ENCODE peak calls at places on chromosomes 7 and 10, in ten cellular contexts. Q is GM04504, B is breast epithelium, T is GF-D8, V is NCI-H748 treated with DMSO at 0.1 percent for 48 hours, R is astrocyte of the cerebellum, A is H7, X is H54, S is activated gamma-delta T cell, K is lung. P is an unnamed sample.

GRCh38 chr10:20622522-20623270 is 274.4 kb downstream of the NEBL start:
- DNase-seq in Q (peak), B (no peak), T (no peak), V (peak), R (peak), A (no peak), X (no peak), S (no peak), K (no peak), P (no peak)

GRCh38 chr7:1674161-1675035 is 4.3 kb downstream of the ELFN1 start:
- DNase-seq in Q (no peak), B (peak), T (no peak), V (no peak), R (no peak), A (peak), X (no peak), S (no peak), K (no peak), P (no peak)

GRCh38 chr10:113412161-113412560 is 140.7 kb upstream of the HABP2 start:
- DNase-seq in Q (no peak), B (no peak), T (no peak), V (no peak), R (no peak), A (no peak), X (no peak), S (no peak), K (no peak), P (no peak)

GRCh38 chr10:37803269-37803668 is 54.1 kb downstream of the ZNF248 start:
- DNase-seq in Q (no peak), B (no peak), T (no peak), V (no peak), R (no peak), A (no peak), X (no peak), S (no peak), K (no peak), P (no peak)

GRCh38 chr7:133504825-133505224 is 251.9 kb downstream of the EXOC4 start:
- DNase-seq in Q (no peak), B (no peak), T (no peak), V (no peak), R (no peak), A (no peak), X (no peak), S (no peak), K (no peak), P (no peak)

GRCh38 chr10:88194961-88195367 is 331.5 kb downstream of the PTEN start:
- DNase-seq in Q (no peak), B (no peak), T (no peak), V (no peak), R (no peak), A (no peak), X (no peak), S (no peak), K (no peak), P (no peak)

GRCh38 chr10:117130346-117130745 is 7.7 kb downstream of the VAX1 start:
- DNase-seq in Q (no peak), B (no peak), T (no peak), V (no peak), R (no peak), A (peak), X (no peak), S (no peak), K (no peak), P (no peak)

GRCh38 chr10:108684431-108684830 is 1238.9 kb downstream of the XPNPEP1 start:
- DNase-seq in Q (no peak), B (no peak), T (no peak), V (no peak), R (peak), A (no peak), X (no peak), S (no peak), K (no peak), P (no peak)

GRCh38 chr7:129553861-129554530 is 51.7 kb downstream of the SMKR1 start:
- DNase-seq in Q (peak), B (no peak), T (no peak), V (peak), R (peak), A (no peak), X (peak), S (no peak), K (no peak), P (no peak)

GRCh38 chr10:77867124-77867715 is 59.3 kb downstream of the DLG5 start:
- DNase-seq in Q (no peak), B (no peak), T (no peak), V (no peak), R (no peak), A (no peak), X (no peak), S (no peak), K (no peak), P (no peak)

GRCh38 chr10:77163670-77164348 is 473.8 kb downstream of the KCNMA1 start:
- DNase-seq in Q (peak), B (peak), T (no peak), V (no peak), R (peak), A (no peak), X (peak), S (no peak), K (no peak), P (peak)

GRCh38 chr7:88985309-88985708 is 189.8 kb upstream of the TEX47 start:
- DNase-seq in Q (no peak), B (no peak), T (no peak), V (no peak), R (no peak), A (no peak), X (no peak), S (no peak), K (no peak), P (no peak)

GRCh38 chr7:151047979-151048763 is at the start of gene ASIC3:
- DNase-seq in Q (no peak), B (no peak), T (no peak), V (no peak), R (no peak), A (no peak), X (no peak), S (no peak), K (no peak), P (no peak)

GRCh38 chr7:47528471-47528870 is 53.4 kb downstream of the TNS3 start:
- DNase-seq in Q (no peak), B (no peak), T (no peak), V (no peak), R (no peak), A (no peak), X (no peak), S (no peak), K (no peak), P (no peak)

GRCh38 chr10:50635286-50635685 is 11.5 kb upstream of the SGMS1 start:
- DNase-seq in Q (no peak), B (no peak), T (no peak), V (no peak), R (peak), A (no peak), X (peak), S (no peak), K (no peak), P (peak)

GRCh38 chr10:65571011-65571570 is 1354.7 kb upstream of the LRRTM3 start:
- DNase-seq in Q (no peak), B (no peak), T (peak), V (no peak), R (no peak), A (peak), X (no peak), S (no peak), K (no peak), P (no peak)

GRCh38 chr7:33733865-33734650 is 171.3 kb upstream of the BMPER start:
- DNase-seq in Q (no peak), B (no peak), T (no peak), V (peak), R (no peak), A (no peak), X (no peak), S (no peak), K (no peak), P (no peak)

GRCh38 chr10:624605-625334 is 64.7 kb downstream of the DIP2C start:
- DNase-seq in Q (no peak), B (peak), T (no peak), V (peak), R (peak), A (peak), X (peak), S (no peak), K (no peak), P (no peak)

GRCh38 chr7:3215624-3216585 is 85.1 kb upstream of the SDK1 start:
- DNase-seq in Q (no peak), B (no peak), T (no peak), V (no peak), R (no peak), A (no peak), X (no peak), S (no peak), K (peak), P (no peak)

GRCh38 chr7:134826105-134826504 is 46.7 kb downstream of the CALD1 start:
- DNase-seq in Q (no peak), B (no peak), T (no peak), V (no peak), R (peak), A (no peak), X (no peak), S (no peak), K (no peak), P (no peak)

GRCh38 chr10:99598781-99599481 is 21.3 kb downstream of the SLC25A28 start:
- DNase-seq in Q (no peak), B (no peak), T (no peak), V (no peak), R (no peak), A (no peak), X (no peak), S (no peak), K (no peak), P (no peak)

GRCh38 chr10:16779375-16779774 is 37.8 kb downstream of the RSU1 start:
- DNase-seq in Q (no peak), B (no peak), T (no peak), V (no peak), R (no peak), A (no peak), X (no peak), S (no peak), K (no peak), P (no peak)

GRCh38 chr10:123972481-123973401 is 81.1 kb upstream of the CPXM2 start:
- DNase-seq in Q (no peak), B (no peak), T (no peak), V (peak), R (no peak), A (peak), X (no peak), S (no peak), K (peak), P (no peak)

GRCh38 chr7:26284477-26284876 is 7.2 kb upstream of the SNX10 start:
- DNase-seq in Q (no peak), B (no peak), T (no peak), V (no peak), R (no peak), A (no peak), X (no peak), S (no peak), K (no peak), P (no peak)

GRCh38 chr10:19917756-19918478 is 101.7 kb downstream of the PLXDC2 start:
- DNase-seq in Q (no peak), B (no peak), T (no peak), V (no peak), R (no peak), A (no peak), X (no peak), S (no peak), K (no peak), P (no peak)

GRCh38 chr7:31023877-31024276 is 28.2 kb upstream of the ADCYAP1R1 start:
- DNase-seq in Q (no peak), B (no peak), T (no peak), V (no peak), R (no peak), A (no peak), X (no peak), S (no peak), K (no peak), P (no peak)

GRCh38 chr7:142452791-142453190 is 194.9 kb upstream of the PRSS58 start:
- DNase-seq in Q (no peak), B (no peak), T (no peak), V (no peak), R (no peak), A (no peak), X (no peak), S (no peak), K (no peak), P (no peak)

GRCh38 chr7:82521906-82522445 is 78.4 kb upstream of the CACNA2D1 start:
- DNase-seq in Q (no peak), B (no peak), T (no peak), V (no peak), R (no peak), A (no peak), X (no peak), S (no peak), K (no peak), P (no peak)

GRCh38 chr7:133489906-133490305 is 237.0 kb downstream of the EXOC4 start:
- DNase-seq in Q (no peak), B (no peak), T (no peak), V (no peak), R (no peak), A (no peak), X (no peak), S (no peak), K (no peak), P (no peak)

GRCh38 chr10:131675104-131675503 is 225.7 kb upstream of the PPP2R2D start:
- DNase-seq in Q (no peak), B (no peak), T (no peak), V (no peak), R (no peak), A (no peak), X (no peak), S (no peak), K (no peak), P (no peak)